ENCODE peak calls at places on chromosomes 1 and 21, in four cellular contexts. G is CD4-positive, alpha-beta memory T cell; P is left ventricle myocardium inferior; F is transverse colon. V is an unnamed sample. For H3K9me3 and H3K4me1, the result is how much of the 10 kb centered on the place peaks cover.

GRCh38 chr1:187842406-187843165 is 1013.8 kb downstream of the PLA2G4A start:
- DNase-seq in P (no peak), F (no peak), G (no peak), V (no peak)

GRCh38 chr1:30743584-30744059 is 14.0 kb downstream of the LAPTM5 start:
- DNase-seq in F (no peak), G (peak), P (no peak), V (peak)

GRCh38 chr1:26317612-26318337 is at the start of gene CD52:
- DNase-seq in P (no peak), G (peak), F (peak), V (peak)

GRCh38 chr1:220219136-220219442 is 53.2 kb downstream of the RAB3GAP2 start:
- DNase-seq in G (no peak), F (no peak), P (no peak), V (no peak)

GRCh38 chr1:97668945-97669344 is 251.9 kb downstream of the DPYD start:
- DNase-seq in G (no peak), P (no peak), F (no peak), V (no peak)

GRCh38 chr1:87451229-87451900 is 122.7 kb downstream of the LMO4 start:
- DNase-seq in G (no peak), F (no peak), P (no peak), V (no peak)

GRCh38 chr21:33901421-33902288 is 13.9 kb downstream of the ATP5PO start:
- DNase-seq in G (no peak), F (no peak), P (no peak), V (no peak)

GRCh38 chr1:156004843-156005593 is 15.7 kb downstream of the SSR2 start:
- DNase-seq in P (no peak), G (peak), F (peak), V (peak)

GRCh38 chr1:214310777-214311690 is 30.1 kb downstream of the SMYD2 start:
- DNase-seq in P (no peak), F (no peak), G (no peak), V (no peak)

GRCh38 chr1:211543003-211543402 is 36.0 kb downstream of the SLC30A1 start:
- DNase-seq in G (no peak), F (peak), P (no peak), V (no peak)

GRCh38 chr1:168121314-168122029 is 15.3 kb downstream of the GPR161 start:
- DNase-seq in F (peak), G (no peak), P (peak), V (no peak)

GRCh38 chr1:200228081-200228480 is 181.8 kb downstream of the ZNF281 start:
- DNase-seq in P (no peak), G (no peak), F (no peak), V (no peak)

GRCh38 chr1:54928327-54928726 is 41.3 kb upstream of the DHCR24 start:
- DNase-seq in G (no peak), P (no peak), F (no peak), V (no peak)

GRCh38 chr1:164137273-164137947 is 421.6 kb upstream of the PBX1 start:
- DNase-seq in F (no peak), G (no peak), P (no peak), V (no peak)

GRCh38 chr1:159161001-159161718 is 10.3 kb upstream of the CADM3 start:
- DNase-seq in P (peak), G (peak), F (peak), V (peak)

GRCh38 chr1:244049969-244050834 is 881 bp upstream of the ZBTB18 start:
- DNase-seq in P (no peak), G (peak), F (peak), V (no peak)

GRCh38 chr1:151898519-151898991 is 10.8 kb downstream of the THEM4 start:
- DNase-seq in F (peak), P (no peak), G (peak), V (peak)

GRCh38 chr1:110425611-110426152 is 18.2 kb upstream of the LAMTOR5 start:
- DNase-seq in G (no peak), P (peak), F (no peak), V (no peak)

GRCh38 chr1:184283999-184284398 is 102.8 kb upstream of the C1orf21 start:
- DNase-seq in P (peak), G (no peak), F (peak), V (no peak)

GRCh38 chr21:37346841-37347430 is 19.6 kb upstream of the DYRK1A start:
- DNase-seq in G (no peak), P (no peak), F (no peak), V (no peak)
- H3K9me3 ChIP-seq in G (under half), P (under half), F (under half), V (under half)

DNA sequence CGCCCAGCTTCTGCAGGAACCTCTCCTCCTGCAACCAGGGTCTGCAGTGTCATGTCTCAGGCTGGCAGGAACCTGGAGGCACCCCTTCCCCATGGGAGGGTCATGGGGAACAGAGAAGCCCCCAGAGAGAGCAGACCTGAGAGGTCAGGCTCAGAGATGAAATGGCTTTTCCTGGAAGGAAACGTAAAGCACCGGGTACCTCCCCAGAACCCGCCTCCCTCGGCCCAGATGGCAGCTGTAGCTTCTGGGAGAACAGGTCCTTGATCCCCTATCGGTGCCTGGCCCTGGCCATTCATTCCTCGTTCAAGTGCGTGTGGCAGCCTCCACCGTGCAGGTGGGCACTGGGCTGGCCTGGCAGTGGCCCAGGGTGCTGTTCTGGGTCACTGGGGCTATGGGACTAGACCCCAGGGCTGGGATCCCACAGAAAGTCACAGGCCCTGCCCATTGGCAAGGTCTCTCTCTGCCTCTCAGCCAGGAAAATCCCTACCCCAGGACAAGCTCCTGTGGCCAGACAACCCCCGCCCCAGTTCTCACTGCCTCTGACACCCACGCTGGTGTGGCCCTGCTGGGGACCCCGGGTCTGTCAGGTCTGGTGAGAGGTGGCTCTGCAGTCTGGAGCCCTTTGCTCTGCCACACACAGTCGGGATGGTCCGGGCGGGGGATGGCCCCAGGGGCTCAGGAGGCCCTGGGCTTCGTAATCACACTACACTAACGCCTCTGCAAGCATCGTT is 183.2 kb upstream of the VAMP3 start:
- DNase-seq in P (no peak), G (no peak), F (no peak), V (no peak)
- H3K4me1 ChIP-seq in P (under half), G (under half), F (under half), V (under half)

DNA sequence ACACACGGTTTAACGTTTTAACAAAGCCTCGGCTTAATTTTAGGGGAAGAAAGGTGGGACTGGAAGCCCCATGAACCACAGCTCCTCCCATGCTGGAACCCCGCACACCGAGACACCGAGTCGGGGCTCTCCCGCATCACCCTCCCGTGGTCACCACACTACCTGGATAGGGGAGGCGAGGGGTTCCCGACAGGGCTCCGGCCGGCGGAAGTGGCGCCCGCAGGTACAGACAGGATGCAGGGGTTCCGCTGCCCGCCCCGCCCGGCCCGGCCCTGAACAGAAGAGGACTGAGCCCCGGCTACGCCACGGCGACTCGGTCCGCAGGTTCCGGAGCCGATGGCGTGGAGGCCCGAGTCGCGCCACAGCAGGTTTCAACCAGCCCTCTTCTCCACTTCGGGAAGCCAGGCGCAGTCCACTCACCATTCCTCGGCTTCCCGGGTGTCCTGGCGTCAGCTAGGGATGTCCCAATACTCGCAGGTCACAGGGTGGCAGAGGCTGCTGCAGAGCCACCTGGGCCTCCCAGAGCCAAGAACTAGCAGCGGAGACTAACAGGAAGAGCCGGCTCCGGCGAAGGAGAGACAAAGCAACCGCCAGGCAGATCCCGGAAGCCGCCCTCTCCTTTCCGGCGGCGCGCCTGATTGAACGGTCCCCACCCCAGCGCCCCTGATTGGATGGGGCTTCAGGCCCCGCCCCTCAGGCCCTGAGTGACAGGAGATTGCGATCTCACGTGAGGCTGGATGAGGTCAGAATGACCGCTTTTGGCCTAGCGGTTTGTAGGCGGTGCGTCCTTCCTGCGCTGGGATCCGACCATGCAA is at the start of gene ZNF669:
- DNase-seq in P (peak), G (peak), F (peak), V (peak)
- H3K9me3 ChIP-seq in P (under half), G (under half), F (under half), V (under half)

DNA sequence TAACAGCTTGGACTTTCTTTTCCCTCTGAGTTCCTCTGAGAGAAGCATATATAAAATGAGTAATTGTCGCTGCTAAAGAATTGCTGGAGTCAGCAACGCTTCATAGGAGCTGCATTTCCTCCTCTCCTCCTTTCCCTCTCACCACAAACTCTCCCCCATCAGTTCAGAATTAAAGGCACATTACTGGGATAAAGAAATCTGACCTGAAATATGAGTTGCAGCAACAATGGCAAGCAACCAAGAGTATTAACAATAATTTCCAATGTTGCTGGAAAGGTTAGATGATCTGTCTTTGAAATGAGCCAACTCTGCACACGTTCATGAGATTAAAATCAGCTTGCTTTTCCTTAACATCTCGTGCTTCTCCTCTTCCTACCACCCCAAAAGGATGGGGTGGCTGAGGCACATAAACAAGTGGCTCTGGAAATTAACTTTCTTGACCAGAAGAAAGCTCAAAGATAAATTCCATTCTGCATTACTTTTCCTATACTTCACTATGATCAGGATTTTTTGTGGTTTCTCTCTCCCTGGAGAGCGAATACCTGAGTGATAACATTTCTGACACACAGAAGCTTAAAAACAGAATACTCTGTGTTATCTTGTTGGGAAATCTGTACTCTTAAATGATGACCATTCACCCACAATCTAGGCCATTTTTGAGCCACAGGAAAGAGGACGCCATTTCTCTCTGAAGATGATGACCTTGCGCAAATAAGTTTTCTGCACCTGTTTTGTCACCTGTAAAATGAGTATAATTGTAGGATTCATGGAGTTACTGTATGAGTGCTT is 90.2 kb downstream of the TGFBR3 start:
- DNase-seq in G (no peak), P (no peak), F (no peak), V (no peak)
- H3K4me1 ChIP-seq in G (under half), P (half or more), F (under half), V (under half)

DNA sequence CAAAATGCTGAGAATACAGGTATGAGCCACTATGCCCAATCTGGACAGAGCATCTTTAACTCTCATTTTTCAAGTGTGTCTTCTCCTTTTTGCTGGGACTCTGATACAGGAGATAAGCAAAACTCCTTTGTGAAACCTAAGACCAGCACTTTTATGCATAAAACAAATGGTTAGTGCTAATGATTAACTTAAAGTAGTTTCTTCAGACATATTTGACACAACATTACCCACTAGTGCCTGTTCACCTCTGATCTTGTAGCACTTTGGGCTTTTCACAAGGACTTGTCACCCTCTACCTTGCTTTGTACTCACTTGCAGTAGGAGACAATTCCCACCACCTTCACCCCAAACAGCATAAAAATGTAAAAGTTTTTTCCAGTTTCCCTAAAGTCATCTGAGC is 216.3 kb downstream of the RGS7 start:
- DNase-seq in G (no peak), P (no peak), F (no peak), V (no peak)
- H3K9me3 ChIP-seq in G (under half), P (under half), F (under half), V (under half)

V was measured in CD8-positive, alpha-beta T cell.